ENCODE peak calls at places on chromosomes 1 and 21, in four cellular contexts. I is neuronal stem cell, X is IMR-90, W is H9. E is an unnamed sample.

GRCh38 chr1:231626951-231627614 is 493 bp downstream of the DISC1 start:
- DNase-seq in I (peak), W (peak), X (peak), E (peak)

GRCh38 chr1:51301844-51302162 is 28.6 kb downstream of the TTC39A start:
- DNase-seq in W (no peak), X (no peak), I (no peak), E (no peak)

GRCh38 chr1:113991467-113991997 is 12.3 kb downstream of the OLFML3 start:
- DNase-seq in W (no peak), X (no peak), I (no peak), E (no peak)

GRCh38 chr1:200279810-200280411 is 129.9 kb downstream of the ZNF281 start:
- DNase-seq in W (peak), I (no peak), X (peak), E (peak)

GRCh38 chr1:22687191-22687590 is 23.4 kb upstream of the EPHB2 start:
- DNase-seq in X (peak), I (no peak), W (no peak), E (peak)

GRCh38 chr1:168408531-168409242 is 128.0 kb downstream of the TBX19 start:
- DNase-seq in X (peak), W (no peak), I (no peak), E (peak)

GRCh38 chr1:87867631-87868030 is 539.0 kb downstream of the LMO4 start:
- DNase-seq in I (no peak), W (no peak), X (peak), E (no peak)

GRCh38 chr1:225617479-225617878 is 35.4 kb downstream of the ENAH start:
- DNase-seq in I (no peak), X (peak), W (no peak), E (peak)

GRCh38 chr1:167220537-167221125 is at the start of gene POU2F1:
- DNase-seq in I (peak), W (peak), X (peak), E (peak)

GRCh38 chr1:7550981-7551380 is 220.1 kb upstream of the VAMP3 start:
- DNase-seq in W (no peak), I (no peak), X (no peak), E (no peak)

GRCh38 chr1:20731057-20731991 is 1.2 kb downstream of the SH2D5 start:
- DNase-seq in W (no peak), X (no peak), I (no peak), E (no peak)

GRCh38 chr1:203491664-203492485 is 2.1 kb upstream of the OPTC start:
- DNase-seq in I (no peak), X (no peak), W (no peak), E (no peak)

GRCh38 chr1:109718495-109718894 is 6.4 kb downstream of the GSTM5 start:
- DNase-seq in I (no peak), X (peak), W (no peak), E (peak)

GRCh38 chr1:243273945-243274344 is 18.1 kb downstream of the SDCCAG8 start:
- DNase-seq in X (no peak), I (no peak), W (no peak), E (no peak)

GRCh38 chr1:150970818-150971582 is 3.6 kb downstream of the CERS2 start:
- DNase-seq in W (no peak), I (no peak), X (peak), E (peak)

GRCh38 chr21:16192900-16193299 is 463.1 kb downstream of the USP25 start:
- DNase-seq in W (no peak), I (no peak), X (peak), E (no peak)

GRCh38 chr1:22971161-22972062 is 1.3 kb downstream of the LACTBL1 start:
- DNase-seq in I (no peak), W (no peak), X (peak), E (no peak)

GRCh38 chr1:101567582-101568189 is 330.9 kb downstream of the S1PR1 start:
- DNase-seq in X (peak), I (peak), W (peak), E (peak)

GRCh38 chr1:226983998-226984364 is 43.9 kb downstream of the COQ8A start:
- DNase-seq in X (no peak), W (no peak), I (no peak), E (no peak)

GRCh38 chr1:46133946-46134345 is 1.5 kb upstream of the PIK3R3 start:
- DNase-seq in W (no peak), I (no peak), X (no peak), E (no peak)

GRCh38 chr1:51421961-51422360 is 91.6 kb upstream of the TTC39A start:
- DNase-seq in W (no peak), X (peak), I (peak), E (peak)

GRCh38 chr1:204624631-204625216 is 60.8 kb downstream of the LRRN2 start:
- DNase-seq in I (no peak), W (no peak), X (no peak), E (no peak)

GRCh38 chr21:33374080-33374873 is 28.9 kb upstream of the IFNGR2 start:
- DNase-seq in W (peak), X (peak), I (no peak), E (peak)

GRCh38 chr1:233230011-233230410 is 65.5 kb downstream of the PCNX2 start:
- DNase-seq in W (no peak), X (peak), I (no peak), E (no peak)

GRCh38 chr1:85462931-85463665 is 1.9 kb downstream of the DDAH1 start:
- DNase-seq in I (no peak), W (no peak), X (no peak), E (no peak)

GRCh38 chr1:20634594-20635084 is 1.4 kb downstream of the PINK1 start:
- DNase-seq in W (peak), X (peak), I (no peak), E (peak)

GRCh38 chr1:25653558-25653957 is 37.0 kb downstream of the MAN1C1 start:
- DNase-seq in I (no peak), X (no peak), W (peak), E (no peak)

GRCh38 chr1:186512698-186513457 is 52.0 kb upstream of the PDC start:
- DNase-seq in W (no peak), X (no peak), I (no peak), E (no peak)
- H3K9ac ChIP-seq in W (no peak), X (no peak), I (no peak), E (no peak)

DNA sequence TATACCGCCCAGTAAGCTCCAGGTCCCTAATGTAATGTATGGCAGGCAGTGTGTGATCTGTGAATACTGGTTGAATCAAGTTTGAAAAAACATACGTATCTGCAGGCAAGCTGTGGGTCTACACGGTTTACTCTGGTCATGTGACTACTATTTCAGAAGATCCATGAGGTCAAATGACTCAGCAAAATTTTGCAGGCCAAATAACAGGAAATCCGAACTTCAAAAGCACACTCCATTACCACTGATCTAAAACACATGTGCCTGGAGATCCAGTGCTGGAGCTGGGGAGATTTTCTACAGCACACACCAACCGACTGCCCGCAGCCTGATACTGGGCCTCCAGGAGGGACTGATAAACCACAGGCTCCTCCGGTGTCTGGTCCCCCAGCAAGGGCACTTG is 64.5 kb upstream of the SLC44A3 start:
- DNase-seq in W (no peak), X (peak), I (no peak), E (peak)
- H4K8ac ChIP-seq in W (no peak), X (peak), I (no peak), E (peak)

DNA sequence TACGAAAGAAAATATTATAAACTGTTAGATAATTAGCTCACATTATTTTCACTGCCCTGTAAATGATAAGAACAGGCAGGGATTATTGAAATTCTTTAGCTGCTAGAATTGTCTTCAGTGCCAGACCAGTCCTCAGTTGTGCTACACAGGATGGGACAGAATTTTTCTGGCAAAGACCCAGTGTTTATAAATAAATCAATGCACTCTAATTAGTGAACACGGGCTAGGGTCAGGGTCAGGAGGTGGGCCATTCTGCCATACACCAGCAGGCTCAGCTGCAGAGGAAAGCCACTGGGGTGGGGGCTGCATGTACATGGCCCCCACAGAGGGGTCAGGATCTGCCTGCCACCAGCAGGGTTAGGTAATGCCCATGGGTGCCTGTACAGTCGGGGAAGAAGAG is 6.4 kb downstream of the BCAR3 start:
- DNase-seq in I (no peak), X (no peak), W (peak), E (no peak)
- H3K9ac ChIP-seq in I (no peak), X (no peak), W (no peak), E (no peak)

GRCh38 chr1:61047061-61047460 is 35.3 kb upstream of the NFIA start:
- DNase-seq in X (no peak), I (no peak), W (no peak), E (no peak)

GRCh38 chr1:61051455-61052392 is 30.6 kb upstream of the NFIA start:
- DNase-seq in X (no peak), W (peak), I (no peak), E (peak)

GRCh38 chr1:61050541-61051454 is 31.6 kb upstream of the NFIA start:
- DNase-seq in X (no peak), W (peak), I (peak), E (peak)

GRCh38 chr1:61052393-61053280 is 29.7 kb upstream of the NFIA start:
- DNase-seq in X (no peak), I (no peak), W (peak), E (peak)

DNA sequence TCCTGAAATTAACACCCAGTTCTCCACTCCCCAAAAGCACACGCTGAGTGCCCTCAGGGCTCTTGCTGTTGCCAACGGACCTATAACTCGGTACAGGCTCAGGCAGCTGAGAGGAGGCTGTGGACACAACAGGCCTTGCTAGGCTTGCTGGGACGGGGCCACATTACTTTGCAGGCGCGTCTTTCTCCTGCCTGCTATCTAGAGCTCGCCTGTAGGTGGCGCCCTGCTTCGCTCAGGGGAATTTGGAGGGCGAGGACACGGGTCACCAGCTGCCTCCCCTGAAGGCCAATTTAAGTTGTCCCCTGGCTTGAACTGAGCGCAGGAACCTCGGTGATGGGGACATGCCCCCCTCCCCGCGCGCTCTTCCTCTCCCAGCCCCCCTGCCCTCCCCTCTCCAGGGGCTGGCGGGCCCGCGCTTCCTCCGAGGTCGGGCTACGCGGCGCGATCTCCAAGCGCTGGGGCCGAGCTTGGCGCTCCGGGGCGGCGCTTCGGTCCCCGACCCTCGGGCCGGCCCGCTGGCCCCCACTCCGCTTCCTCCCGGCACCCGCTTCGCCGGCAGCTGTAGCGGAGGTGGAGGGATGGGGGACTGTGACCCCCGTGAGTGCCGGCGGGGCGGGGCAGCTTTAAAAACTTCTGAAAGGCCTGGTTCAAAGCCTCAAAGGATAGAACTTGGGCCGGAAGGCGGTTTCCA is 32.4 kb upstream of the NFIA start:
- DNase-seq in X (peak), I (peak), W (peak), E (peak)
- H4K8ac ChIP-seq in X (no peak), I (no peak), W (no peak), E (no peak)

DNA sequence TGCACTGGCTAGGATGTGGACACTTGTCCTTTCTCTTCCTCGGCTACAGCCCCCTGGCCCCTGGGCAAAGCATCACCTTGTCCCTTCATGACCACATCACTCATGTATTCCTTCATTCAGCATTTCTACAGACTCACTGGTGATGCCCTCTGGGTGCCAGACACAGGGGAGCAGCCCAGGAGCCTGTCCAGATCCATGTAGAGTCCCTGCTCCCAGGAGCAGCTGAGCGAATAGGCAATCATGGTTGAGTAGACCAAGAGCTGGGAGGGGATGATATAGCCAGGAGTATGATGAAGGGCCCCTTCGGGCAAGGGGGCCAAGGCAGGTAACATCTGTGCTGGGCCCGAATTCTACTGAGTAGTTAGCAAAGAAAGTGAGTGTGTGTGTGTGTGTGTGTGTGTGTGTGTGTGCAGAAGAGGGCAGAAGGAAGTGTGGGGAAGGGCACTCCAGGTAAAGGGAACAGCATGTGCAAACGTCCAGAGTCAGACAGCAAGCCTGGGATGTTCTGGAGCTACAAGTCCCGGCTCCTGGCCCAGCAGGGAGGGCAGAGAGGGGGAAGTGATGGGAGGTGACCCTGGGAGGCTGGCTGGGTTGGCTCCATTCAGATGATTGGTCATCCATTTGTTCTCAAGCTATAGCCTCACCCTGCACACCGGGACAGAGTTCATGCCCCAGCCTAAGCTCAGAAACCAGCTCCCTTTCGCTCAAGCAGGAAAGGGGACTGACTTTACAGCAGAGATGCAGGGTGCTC is 21.0 kb upstream of the PIK3CD start:
- DNase-seq in X (no peak), W (no peak), I (no peak), E (no peak)
- H3K9ac ChIP-seq in X (no peak), W (no peak), I (no peak), E (no peak)

GRCh38 chr1:48089356-48089891 is 92.2 kb upstream of the TRABD2B start:
- DNase-seq in X (no peak), W (peak), I (no peak), E (no peak)
- H4K8ac ChIP-seq in X (no peak), W (no peak), I (peak), E (no peak)

DNA sequence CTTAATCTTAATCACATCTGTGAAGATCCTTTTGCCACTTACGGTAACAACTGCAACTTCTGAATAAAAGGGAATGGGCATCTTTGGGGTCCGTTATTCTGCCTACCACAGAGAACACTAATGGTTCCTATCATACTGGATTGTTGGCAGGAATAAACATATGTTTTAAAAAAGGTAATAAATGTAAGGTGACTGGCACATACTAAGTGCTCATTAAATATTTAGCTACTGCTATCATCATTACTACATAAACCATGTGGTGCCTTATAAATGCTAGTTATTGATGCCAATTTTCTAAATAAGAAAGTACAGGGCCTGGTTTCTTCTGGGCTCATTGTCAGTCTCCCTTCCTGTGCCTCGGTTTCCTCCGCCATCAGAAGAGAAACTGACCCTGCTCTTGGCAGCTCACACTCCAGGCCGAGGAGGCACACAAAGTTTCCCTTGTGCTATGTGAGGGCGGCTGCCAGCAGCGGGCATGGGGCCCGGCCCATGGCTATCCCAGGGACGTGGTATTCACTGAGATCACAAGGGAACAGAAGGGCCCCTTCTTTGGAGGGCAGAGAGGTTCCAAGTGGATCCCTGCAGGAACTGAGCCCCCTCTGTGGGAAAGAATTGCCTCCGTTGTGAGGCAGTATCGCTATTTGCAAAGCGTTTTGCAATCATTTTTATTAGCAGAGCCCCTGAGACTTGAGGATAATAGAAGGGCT is 26.2 kb downstream of the NAV1 start:
- DNase-seq in X (no peak), I (no peak), W (no peak), E (no peak)
- H3K9ac ChIP-seq in X (no peak), I (no peak), W (no peak), E (no peak)